ENCODE peak calls at places on chromosomes 16 and 17, in six cellular contexts. One of them, this sample, is unnamed.

GRCh38 chr17:1953866-1954265 is 71.3 kb downstream of the RTN4RL1 start:
- DNase-seq in GM10248: no peak
- DNase-seq in H9: no peak
- DNase-seq in non-pigmented ciliary epithelial cell: no peak
- DNase-seq in iPS DF 6.9: no peak
- DNase-seq in KBM-7: no peak
- DNase-seq in this sample: no peak

GRCh38 chr17:28643979-28644781 is 778 bp downstream of the BLTP2 start:
- DNase-seq in GM10248: peak
- DNase-seq in H9: peak
- DNase-seq in non-pigmented ciliary epithelial cell: no peak
- DNase-seq in iPS DF 6.9: peak
- DNase-seq in KBM-7: peak
- DNase-seq in this sample: peak

GRCh38 chr16:74558873-74559272 is 48.0 kb downstream of the GLG1 start:
- DNase-seq in GM10248: no peak
- DNase-seq in H9: no peak
- DNase-seq in non-pigmented ciliary epithelial cell: no peak
- DNase-seq in iPS DF 6.9: no peak
- DNase-seq in KBM-7: no peak
- DNase-seq in this sample: no peak

GRCh38 chr17:62670202-62670821 is 42.8 kb downstream of the MRC2 start:
- DNase-seq in GM10248: no peak
- DNase-seq in H9: peak
- DNase-seq in non-pigmented ciliary epithelial cell: no peak
- DNase-seq in iPS DF 6.9: peak
- DNase-seq in KBM-7: no peak
- DNase-seq in this sample: peak

GRCh38 chr17:27502526-27503324 is 46.5 kb downstream of the KSR1 start:
- DNase-seq in GM10248: no peak
- DNase-seq in H9: no peak
- DNase-seq in non-pigmented ciliary epithelial cell: peak
- DNase-seq in iPS DF 6.9: no peak
- DNase-seq in KBM-7: no peak
- DNase-seq in this sample: no peak

GRCh38 chr16:17921357-17921978 is 415.1 kb downstream of the NPIPA8 start:
- DNase-seq in GM10248: peak
- DNase-seq in H9: peak
- DNase-seq in non-pigmented ciliary epithelial cell: no peak
- DNase-seq in iPS DF 6.9: peak
- DNase-seq in KBM-7: peak
- DNase-seq in this sample: peak

GRCh38 chr17:57554826-57555635 is 190.1 kb downstream of the CCDC182 start:
- DNase-seq in GM10248: no peak
- DNase-seq in H9: no peak
- DNase-seq in non-pigmented ciliary epithelial cell: no peak
- DNase-seq in iPS DF 6.9: no peak
- DNase-seq in KBM-7: no peak
- DNase-seq in this sample: no peak

GRCh38 chr16:149024-149675 is 3.3 kb upstream of the HBZ start:
- DNase-seq in GM10248: no peak
- DNase-seq in H9: no peak
- DNase-seq in non-pigmented ciliary epithelial cell: no peak
- DNase-seq in iPS DF 6.9: no peak
- DNase-seq in KBM-7: no peak
- DNase-seq in this sample: no peak

GRCh38 chr17:47203984-47204721 is 5.0 kb upstream of the MYL4 start:
- DNase-seq in GM10248: no peak
- DNase-seq in H9: no peak
- DNase-seq in non-pigmented ciliary epithelial cell: no peak
- DNase-seq in iPS DF 6.9: no peak
- DNase-seq in KBM-7: peak
- DNase-seq in this sample: no peak

GRCh38 chr17:40319651-40320550 is 10.9 kb downstream of the RARA start:
- DNase-seq in GM10248: no peak
- DNase-seq in H9: peak
- DNase-seq in non-pigmented ciliary epithelial cell: no peak
- DNase-seq in iPS DF 6.9: no peak
- DNase-seq in KBM-7: no peak
- DNase-seq in this sample: no peak

GRCh38 chr16:27281285-27281684 is 12.7 kb upstream of the NSMCE1 start:
- DNase-seq in GM10248: no peak
- DNase-seq in H9: no peak
- DNase-seq in non-pigmented ciliary epithelial cell: no peak
- DNase-seq in iPS DF 6.9: no peak
- DNase-seq in KBM-7: no peak
- DNase-seq in this sample: no peak

GRCh38 chr17:10879110-10879509 is 41.2 kb upstream of the PIRT start:
- DNase-seq in GM10248: no peak
- DNase-seq in H9: peak
- DNase-seq in non-pigmented ciliary epithelial cell: no peak
- DNase-seq in iPS DF 6.9: peak
- DNase-seq in KBM-7: peak
- DNase-seq in this sample: peak

GRCh38 chr17:31593806-31594205 is 202.3 kb downstream of the RAB11FIP4 start:
- DNase-seq in GM10248: no peak
- DNase-seq in H9: no peak
- DNase-seq in non-pigmented ciliary epithelial cell: no peak
- DNase-seq in iPS DF 6.9: no peak
- DNase-seq in KBM-7: no peak
- DNase-seq in this sample: no peak

GRCh38 chr16:48609453-48610023 is 442 bp downstream of the N4BP1 start:
- DNase-seq in GM10248: no peak
- DNase-seq in H9: peak
- DNase-seq in non-pigmented ciliary epithelial cell: no peak
- DNase-seq in iPS DF 6.9: no peak
- DNase-seq in KBM-7: no peak
- DNase-seq in this sample: peak

GRCh38 chr17:58960068-58960467 is 146.6 kb downstream of the TRIM37 start:
- DNase-seq in GM10248: peak
- DNase-seq in H9: no peak
- DNase-seq in non-pigmented ciliary epithelial cell: peak
- DNase-seq in iPS DF 6.9: peak
- DNase-seq in KBM-7: peak
- DNase-seq in this sample: peak

GRCh38 chr16:11481987-11482386 is 104.7 kb downstream of the LITAF start:
- DNase-seq in GM10248: no peak
- DNase-seq in H9: no peak
- DNase-seq in non-pigmented ciliary epithelial cell: no peak
- DNase-seq in iPS DF 6.9: no peak
- DNase-seq in KBM-7: no peak
- DNase-seq in this sample: no peak

GRCh38 chr17:13465678-13466077 is 136.1 kb downstream of the HS3ST3A1 start:
- DNase-seq in GM10248: no peak
- DNase-seq in H9: no peak
- DNase-seq in non-pigmented ciliary epithelial cell: no peak
- DNase-seq in iPS DF 6.9: no peak
- DNase-seq in KBM-7: no peak
- DNase-seq in this sample: no peak

GRCh38 chr17:6677158-6677831 is 25.7 kb downstream of the C17orf100 start:
- DNase-seq in GM10248: no peak
- DNase-seq in H9: no peak
- DNase-seq in non-pigmented ciliary epithelial cell: no peak
- DNase-seq in iPS DF 6.9: no peak
- DNase-seq in KBM-7: peak
- DNase-seq in this sample: no peak

GRCh38 chr17:29583324-29584248 is 5.9 kb downstream of the GIT1 start:
- DNase-seq in GM10248: no peak
- DNase-seq in H9: no peak
- DNase-seq in non-pigmented ciliary epithelial cell: no peak
- DNase-seq in iPS DF 6.9: no peak
- DNase-seq in KBM-7: no peak
- DNase-seq in this sample: no peak

GRCh38 chr16:13766334-13766733 is 153.6 kb upstream of the ERCC4 start:
- DNase-seq in GM10248: no peak
- DNase-seq in H9: no peak
- DNase-seq in non-pigmented ciliary epithelial cell: no peak
- DNase-seq in iPS DF 6.9: no peak
- DNase-seq in KBM-7: no peak
- DNase-seq in this sample: no peak

GRCh38 chr16:12462690-12463646 is 340.7 kb downstream of the CPPED1 start:
- DNase-seq in GM10248: no peak
- DNase-seq in H9: no peak
- DNase-seq in non-pigmented ciliary epithelial cell: peak
- DNase-seq in iPS DF 6.9: no peak
- DNase-seq in KBM-7: no peak
- DNase-seq in this sample: no peak

GRCh38 chr17:66347661-66348604 is 45.5 kb downstream of the PRKCA start:
- DNase-seq in GM10248: no peak
- DNase-seq in H9: no peak
- DNase-seq in non-pigmented ciliary epithelial cell: no peak
- DNase-seq in iPS DF 6.9: no peak
- DNase-seq in KBM-7: no peak
- DNase-seq in this sample: no peak

GRCh38 chr17:57697891-57698708 is 47.0 kb downstream of the CCDC182 start:
- DNase-seq in GM10248: no peak
- DNase-seq in H9: no peak
- DNase-seq in non-pigmented ciliary epithelial cell: no peak
- DNase-seq in iPS DF 6.9: no peak
- DNase-seq in KBM-7: peak
- DNase-seq in this sample: peak

GRCh38 chr16:48497932-48498760 is 111.8 kb downstream of the N4BP1 start:
- DNase-seq in GM10248: no peak
- DNase-seq in H9: no peak
- DNase-seq in non-pigmented ciliary epithelial cell: no peak
- DNase-seq in iPS DF 6.9: no peak
- DNase-seq in KBM-7: no peak
- DNase-seq in this sample: no peak

GRCh38 chr17:737561-738113 is 5.2 kb downstream of the TLCD3A start:
- DNase-seq in GM10248: no peak
- DNase-seq in H9: no peak
- DNase-seq in non-pigmented ciliary epithelial cell: no peak
- DNase-seq in iPS DF 6.9: no peak
- DNase-seq in KBM-7: no peak
- DNase-seq in this sample: no peak

GRCh38 chr17:30137158-30137557 is 20.5 kb downstream of the NSRP1 start:
- DNase-seq in GM10248: no peak
- DNase-seq in H9: no peak
- DNase-seq in non-pigmented ciliary epithelial cell: no peak
- DNase-seq in iPS DF 6.9: no peak
- DNase-seq in KBM-7: no peak
- DNase-seq in this sample: no peak

GRCh38 chr16:27312580-27313421 is 973 bp upstream of the IL4R start:
- DNase-seq in GM10248: no peak
- DNase-seq in H9: no peak
- DNase-seq in non-pigmented ciliary epithelial cell: no peak
- DNase-seq in iPS DF 6.9: no peak
- DNase-seq in KBM-7: no peak
- DNase-seq in this sample: no peak

GRCh38 chr17:1030684-1031557 is 34.0 kb downstream of the TIMM22 start:
- DNase-seq in GM10248: no peak
- DNase-seq in H9: no peak
- DNase-seq in non-pigmented ciliary epithelial cell: no peak
- DNase-seq in iPS DF 6.9: no peak
- DNase-seq in KBM-7: no peak
- DNase-seq in this sample: no peak

GRCh38 chr17:49290690-49291326 is 60.2 kb upstream of the PHOSPHO1 start:
- DNase-seq in GM10248: no peak
- DNase-seq in H9: no peak
- DNase-seq in non-pigmented ciliary epithelial cell: peak
- DNase-seq in iPS DF 6.9: no peak
- DNase-seq in KBM-7: peak
- DNase-seq in this sample: peak

This sample was measured in iPS-NIHi11.